ENCODE peak calls at places on chromosomes 2 and 18, in four cellular contexts. One of them, this sample, is unnamed. For H3K4me1, the result is how much of the 10 kb centered on the place peaks cover.

GRCh38 chr2:73890301-73891092 is 2.3 kb upstream of the ACTG2 start:
- DNase-seq in heart left ventricle: no peak
- DNase-seq in aorta: no peak
- DNase-seq in right atrium auricular region: no peak
- DNase-seq in this sample: no peak

GRCh38 chr2:110732422-110733413 is at the start of gene ACOXL:
- DNase-seq in heart left ventricle: peak
- DNase-seq in aorta: no peak
- DNase-seq in right atrium auricular region: no peak
- DNase-seq in this sample: no peak

GRCh38 chr2:236853558-236853957 is 232.1 kb upstream of the COPS8 start:
- DNase-seq in heart left ventricle: no peak
- DNase-seq in aorta: no peak
- DNase-seq in right atrium auricular region: no peak
- DNase-seq in this sample: peak

GRCh38 chr2:224927671-224928173 is 114.5 kb downstream of the DOCK10 start:
- DNase-seq in heart left ventricle: no peak
- DNase-seq in aorta: no peak
- DNase-seq in right atrium auricular region: no peak
- DNase-seq in this sample: no peak

GRCh38 chr2:164992818-164993217 is 37.5 kb upstream of the SLC38A11 start:
- DNase-seq in heart left ventricle: no peak
- DNase-seq in aorta: no peak
- DNase-seq in right atrium auricular region: no peak
- DNase-seq in this sample: no peak

GRCh38 chr2:137809837-137810236 is 154.4 kb upstream of the HNMT start:
- DNase-seq in heart left ventricle: no peak
- DNase-seq in aorta: no peak
- DNase-seq in right atrium auricular region: no peak
- DNase-seq in this sample: no peak

GRCh38 chr18:48852792-48853191 is 98.0 kb downstream of the SMAD7 start:
- DNase-seq in heart left ventricle: no peak
- DNase-seq in aorta: no peak
- DNase-seq in right atrium auricular region: no peak
- DNase-seq in this sample: no peak

GRCh38 chr2:29033656-29034055 is 40.7 kb downstream of the PCARE start:
- DNase-seq in heart left ventricle: no peak
- DNase-seq in aorta: no peak
- DNase-seq in right atrium auricular region: no peak
- DNase-seq in this sample: no peak

GRCh38 chr2:10036095-10036879 is 7.1 kb upstream of the KLF11 start:
- DNase-seq in heart left ventricle: peak
- DNase-seq in aorta: peak
- DNase-seq in right atrium auricular region: peak
- DNase-seq in this sample: peak

GRCh38 chr2:25042321-25043240 is 705 bp downstream of the EFR3B start:
- DNase-seq in heart left ventricle: peak
- DNase-seq in aorta: peak
- DNase-seq in right atrium auricular region: no peak
- DNase-seq in this sample: peak

GRCh38 chr18:76621782-76622495 is 126.9 kb upstream of the ZNF516 start:
- DNase-seq in heart left ventricle: no peak
- DNase-seq in aorta: no peak
- DNase-seq in right atrium auricular region: no peak
- DNase-seq in this sample: no peak

GRCh38 chr2:144198116-144198515 is 321.8 kb downstream of the ZEB2 start:
- DNase-seq in heart left ventricle: no peak
- DNase-seq in aorta: no peak
- DNase-seq in right atrium auricular region: no peak
- DNase-seq in this sample: no peak

GRCh38 chr18:25759111-25759510 is 331.3 kb downstream of the SS18 start:
- DNase-seq in heart left ventricle: no peak
- DNase-seq in aorta: no peak
- DNase-seq in right atrium auricular region: no peak
- DNase-seq in this sample: no peak

GRCh38 chr2:133879703-133880102 is 311.4 kb upstream of the NCKAP5 start:
- DNase-seq in heart left ventricle: no peak
- DNase-seq in aorta: no peak
- DNase-seq in right atrium auricular region: no peak
- DNase-seq in this sample: no peak

GRCh38 chr2:149125031-149125725 is 86.7 kb downstream of the LYPD6B start:
- DNase-seq in heart left ventricle: no peak
- DNase-seq in aorta: no peak
- DNase-seq in right atrium auricular region: no peak
- DNase-seq in this sample: no peak

GRCh38 chr2:72236445-72237067 is 88.9 kb upstream of the CYP26B1 start:
- DNase-seq in heart left ventricle: no peak
- DNase-seq in aorta: no peak
- DNase-seq in right atrium auricular region: no peak
- DNase-seq in this sample: no peak

GRCh38 chr2:234753701-234754100 is 198.1 kb upstream of the SH3BP4 start:
- DNase-seq in heart left ventricle: no peak
- DNase-seq in aorta: no peak
- DNase-seq in right atrium auricular region: no peak
- DNase-seq in this sample: no peak

GRCh38 chr2:200888719-200889625 is at the start of the genes NIF3L1 and PPIL3:
- DNase-seq in heart left ventricle: peak
- DNase-seq in aorta: peak
- DNase-seq in right atrium auricular region: peak
- DNase-seq in this sample: peak

GRCh38 chr2:239959059-239959971 is 65.8 kb downstream of the NDUFA10 start:
- DNase-seq in heart left ventricle: no peak
- DNase-seq in aorta: no peak
- DNase-seq in right atrium auricular region: no peak
- DNase-seq in this sample: no peak

GRCh38 chr2:185044323-185044874 is 446.1 kb downstream of the ZNF804A start:
- DNase-seq in heart left ventricle: no peak
- DNase-seq in aorta: no peak
- DNase-seq in right atrium auricular region: no peak
- DNase-seq in this sample: no peak

GRCh38 chr18:56284319-56284718 is 354.1 kb downstream of the TXNL1 start:
- DNase-seq in heart left ventricle: no peak
- DNase-seq in aorta: no peak
- DNase-seq in right atrium auricular region: no peak
- DNase-seq in this sample: no peak

GRCh38 chr2:234550511-234551107 is 53.7 kb upstream of the ARL4C start:
- DNase-seq in heart left ventricle: no peak
- DNase-seq in aorta: peak
- DNase-seq in right atrium auricular region: peak
- DNase-seq in this sample: peak

GRCh38 chr2:25339791-25340339 is 1.9 kb downstream of the DNMT3A start:
- DNase-seq in heart left ventricle: no peak
- DNase-seq in aorta: peak
- DNase-seq in right atrium auricular region: no peak
- DNase-seq in this sample: no peak

GRCh38 chr2:47205576-47206141 is 50.6 kb upstream of the STPG4 start:
- DNase-seq in heart left ventricle: no peak
- DNase-seq in aorta: no peak
- DNase-seq in right atrium auricular region: no peak
- DNase-seq in this sample: peak

GRCh38 chr2:102498414-102498813 is 25.4 kb downstream of the SLC9A4 start:
- DNase-seq in heart left ventricle: no peak
- DNase-seq in aorta: no peak
- DNase-seq in right atrium auricular region: no peak
- DNase-seq in this sample: no peak

GRCh38 chr2:127348421-127349000 is 39.3 kb downstream of the MAP3K2 start:
- DNase-seq in heart left ventricle: no peak
- DNase-seq in aorta: no peak
- DNase-seq in right atrium auricular region: no peak
- DNase-seq in this sample: no peak

GRCh38 chr2:19362652-19363473 is 4.4 kb upstream of the OSR1 start:
- DNase-seq in heart left ventricle: peak
- DNase-seq in aorta: peak
- DNase-seq in right atrium auricular region: peak
- DNase-seq in this sample: peak

DNA sequence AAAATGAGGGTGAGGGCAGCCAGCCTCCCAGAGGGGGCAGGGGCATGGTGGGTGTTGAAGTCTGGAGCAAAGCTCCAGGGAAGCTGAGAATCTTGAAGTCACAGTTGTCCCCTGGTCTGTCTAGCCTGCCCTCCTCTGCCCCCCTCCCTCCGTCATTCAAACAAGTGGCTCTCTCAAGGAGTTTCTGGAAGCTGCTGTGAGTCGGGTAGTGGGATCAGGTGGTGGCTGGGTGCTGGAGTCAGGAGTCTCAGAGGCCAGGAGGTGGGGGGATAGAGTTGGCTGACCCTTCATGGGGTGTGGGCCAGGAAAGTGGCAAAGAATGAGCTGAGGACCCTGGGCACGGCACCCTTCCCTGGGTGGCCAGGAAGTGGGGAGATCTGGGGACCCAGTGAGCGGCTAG is 495 bp upstream of the ASIC4 start:
- DNase-seq in heart left ventricle: no peak
- DNase-seq in aorta: no peak
- DNase-seq in right atrium auricular region: no peak
- DNase-seq in this sample: no peak
- H3K4me3 ChIP-seq in heart left ventricle: no peak
- H3K4me3 ChIP-seq in aorta: no peak
- H3K4me3 ChIP-seq in right atrium auricular region: no peak
- H3K4me3 ChIP-seq in this sample: no peak

GRCh38 chr18:63158676-63159291 is 160.8 kb downstream of the BCL2 start:
- DNase-seq in heart left ventricle: no peak
- DNase-seq in aorta: no peak
- DNase-seq in right atrium auricular region: no peak
- DNase-seq in this sample: no peak

GRCh38 chr18:63159590-63159989 is 160.0 kb downstream of the BCL2 start:
- DNase-seq in heart left ventricle: no peak
- DNase-seq in aorta: no peak
- DNase-seq in right atrium auricular region: no peak
- DNase-seq in this sample: no peak

GRCh38 chr18:63155910-63156773 is 163.4 kb downstream of the BCL2 start:
- DNase-seq in heart left ventricle: no peak
- DNase-seq in aorta: no peak
- DNase-seq in right atrium auricular region: no peak
- DNase-seq in this sample: no peak

GRCh38 chr18:63157293-63158011 is 162.1 kb downstream of the BCL2 start:
- DNase-seq in heart left ventricle: no peak
- DNase-seq in aorta: no peak
- DNase-seq in right atrium auricular region: no peak
- DNase-seq in this sample: no peak

GRCh38 chr18:63158012-63158631 is 161.4 kb downstream of the BCL2 start:
- DNase-seq in heart left ventricle: no peak
- DNase-seq in aorta: no peak
- DNase-seq in right atrium auricular region: no peak
- DNase-seq in this sample: no peak
- H3K4me1 ChIP-seq in heart left ventricle: under half
- H3K4me1 ChIP-seq in aorta: under half
- H3K4me1 ChIP-seq in right atrium auricular region: under half
- H3K4me1 ChIP-seq in this sample: under half

DNA sequence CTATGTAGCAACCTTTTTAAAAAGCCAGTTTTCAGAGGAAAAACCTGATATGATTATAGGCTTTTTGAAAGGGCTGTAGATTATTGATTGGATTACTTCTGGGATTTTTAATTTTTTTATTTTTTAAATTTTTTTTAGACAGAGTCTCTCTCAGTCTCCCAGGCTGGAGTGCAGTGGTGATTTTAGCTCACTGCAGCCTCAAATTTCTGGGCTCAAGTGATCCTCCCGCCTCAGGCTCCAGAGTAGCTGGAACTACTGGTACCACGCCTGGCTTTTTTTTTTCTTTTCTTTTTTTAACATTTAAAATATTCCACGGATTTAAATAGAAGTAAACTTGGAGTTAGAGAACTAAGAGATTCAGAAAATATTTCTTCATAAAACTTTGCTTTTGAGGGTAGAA is 1.2 kb downstream of the MRPL19 start:
- DNase-seq in heart left ventricle: no peak
- DNase-seq in aorta: no peak
- DNase-seq in right atrium auricular region: no peak
- DNase-seq in this sample: no peak
- H3K4me3 ChIP-seq in heart left ventricle: peak
- H3K4me3 ChIP-seq in aorta: peak
- H3K4me3 ChIP-seq in right atrium auricular region: no peak
- H3K4me3 ChIP-seq in this sample: peak

DNA sequence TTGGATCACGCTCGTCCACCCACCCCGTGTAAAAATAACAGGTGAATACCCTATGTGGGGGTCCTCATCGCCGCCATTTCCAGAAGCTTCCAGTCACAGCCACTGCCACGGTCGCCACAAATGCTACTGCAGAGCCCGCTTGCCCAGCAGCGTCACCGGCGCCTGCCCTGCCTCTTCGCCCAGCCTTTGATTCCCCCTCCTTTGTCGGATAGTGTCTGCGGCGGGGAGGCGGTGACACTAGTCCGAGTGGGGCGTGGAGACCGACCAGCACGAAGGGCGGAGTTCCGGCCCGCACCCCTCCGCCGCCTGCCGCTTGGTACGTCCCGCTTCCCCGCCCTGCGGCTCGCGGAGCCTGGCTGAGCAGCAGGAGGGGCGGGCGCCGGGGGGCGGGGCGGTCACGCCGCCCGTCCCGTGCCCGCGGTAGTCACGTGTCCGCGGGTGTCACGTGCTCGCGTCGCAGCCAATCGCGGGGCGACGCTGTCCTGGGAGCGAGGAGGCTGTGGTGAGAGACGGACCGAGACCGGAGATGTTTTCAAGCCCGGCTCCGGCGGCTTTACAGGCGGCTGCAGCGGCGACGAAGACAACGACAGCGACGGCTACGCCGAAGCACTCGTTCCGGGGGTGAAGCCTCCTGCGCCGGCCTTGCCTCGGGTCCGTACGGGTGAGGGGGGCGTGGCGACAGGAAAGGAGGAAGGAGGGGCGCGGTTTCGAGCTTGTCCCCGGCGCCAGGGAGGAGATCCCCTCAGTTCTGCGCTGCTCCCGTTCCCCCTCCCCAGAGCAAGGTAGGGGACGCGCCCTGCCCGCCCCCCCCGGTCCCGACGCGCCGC is at the start of gene ANKRD12:
- DNase-seq in heart left ventricle: peak
- DNase-seq in aorta: peak
- DNase-seq in right atrium auricular region: peak
- DNase-seq in this sample: peak
- H3K4me1 ChIP-seq in heart left ventricle: under half
- H3K4me1 ChIP-seq in aorta: under half
- H3K4me1 ChIP-seq in right atrium auricular region: under half
- H3K4me1 ChIP-seq in this sample: under half

DNA sequence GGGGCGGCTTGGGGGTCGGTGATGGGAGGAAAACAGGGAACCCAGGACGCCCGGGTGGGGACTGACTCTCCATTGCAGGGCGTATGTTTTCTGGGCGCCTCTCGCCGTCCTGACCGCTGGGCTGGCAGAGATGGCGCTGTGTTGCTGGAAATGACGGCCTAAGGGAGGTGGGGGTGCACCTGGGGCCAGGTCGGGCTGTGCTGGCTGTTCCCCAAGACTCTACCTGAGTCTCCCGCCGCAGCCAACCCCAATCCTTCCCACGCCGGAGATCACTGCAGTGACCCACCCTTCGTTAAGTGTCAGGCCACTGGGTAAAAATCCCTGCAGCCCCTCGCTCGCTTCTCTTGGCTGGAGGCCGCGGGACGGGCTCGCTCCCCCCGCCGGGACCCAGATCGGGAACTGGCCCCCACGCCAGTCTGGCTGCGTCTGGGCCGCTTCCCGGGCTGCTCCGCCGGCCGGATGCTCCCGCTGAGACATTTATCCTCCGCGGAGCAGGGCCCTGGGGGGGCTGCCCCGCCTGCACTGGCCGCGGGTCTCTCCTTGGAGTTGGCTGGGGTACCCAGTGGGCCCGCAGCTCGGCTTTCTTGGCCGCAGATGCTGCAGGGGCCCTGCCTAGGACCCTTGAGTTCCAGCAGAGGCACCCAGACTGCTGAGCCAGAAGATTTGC is 7.8 kb upstream of the ARMC9 start:
- DNase-seq in heart left ventricle: peak
- DNase-seq in aorta: peak
- DNase-seq in right atrium auricular region: peak
- DNase-seq in this sample: peak
- H3K4me3 ChIP-seq in heart left ventricle: peak
- H3K4me3 ChIP-seq in aorta: peak
- H3K4me3 ChIP-seq in right atrium auricular region: peak
- H3K4me3 ChIP-seq in this sample: peak

This sample was measured in right cardiac atrium.